ENCODE peak calls at places on chromosomes 4 and X, in nine cellular contexts. S is fibroblast of lung; D is esophagus squamous epithelium; Z is IMR-90; O is CD4-positive, alpha-beta T cell; W is aorta; B is endothelial cell of umbilical vein; U is tibial artery; L is dorsolateral prefrontal cortex. R is an unnamed sample. For H3K27me3, the result is how much of the 10 kb centered on the place peaks cover.

GRCh38 chrX:12709047-12709446 is 82.2 kb upstream of the PRPS2 start:
- DNase-seq in S (no peak), D (no peak), Z (no peak), O (no peak), W (no peak), B (no peak), U (no peak), L (no peak), R (no peak)

GRCh38 chr4:3652586-3652985 is 113.6 kb upstream of the ADRA2C start:
- DNase-seq in S (no peak), D (no peak), Z (no peak), O (no peak), W (no peak), B (no peak), U (no peak), L (no peak), R (no peak)

GRCh38 chr4:88583643-88584470 is 8.4 kb upstream of the HERC3 start:
- DNase-seq in S (no peak), D (no peak), Z (no peak), O (no peak), W (no peak), B (no peak), U (no peak), L (no peak), R (no peak)

GRCh38 chr4:10030946-10031662 is 9.8 kb upstream of the SLC2A9 start:
- DNase-seq in S (no peak), D (no peak), Z (no peak), O (no peak), W (no peak), B (no peak), U (no peak), L (no peak), R (no peak)

GRCh38 chrX:106933538-106933961 is 13.3 kb downstream of the CLDN2 start:
- DNase-seq in S (peak), D (no peak), Z (peak), O (no peak), W (no peak), B (peak), U (peak), L (no peak), R (no peak)

GRCh38 chr4:107546637-107547036 is 173.4 kb downstream of the PAPSS1 start:
- DNase-seq in S (no peak), D (no peak), Z (no peak), O (no peak), W (no peak), B (no peak), U (no peak), L (no peak), R (no peak)

GRCh38 chrX:129318375-129318774 is 204.9 kb downstream of the SMARCA1 start:
- DNase-seq in S (peak), D (no peak), Z (peak), O (no peak), W (no peak), B (peak), U (no peak), L (no peak), R (no peak)

GRCh38 chr4:76058888-76059426 is 15.6 kb upstream of the ART3 start:
- DNase-seq in S (no peak), D (no peak), Z (no peak), O (no peak), W (no peak), B (no peak), U (no peak), L (no peak), R (no peak)

GRCh38 chrX:118346258-118347094 is 570 bp downstream of the WDR44 start:
- DNase-seq in S (no peak), D (peak), Z (no peak), O (peak), W (peak), B (peak), U (peak), L (peak), R (no peak)

GRCh38 chr4:78552398-78553396 is 1.1 kb downstream of the ANXA3 start:
- DNase-seq in S (peak), D (no peak), Z (no peak), O (no peak), W (no peak), B (peak), U (no peak), L (no peak), R (no peak)

DNA sequence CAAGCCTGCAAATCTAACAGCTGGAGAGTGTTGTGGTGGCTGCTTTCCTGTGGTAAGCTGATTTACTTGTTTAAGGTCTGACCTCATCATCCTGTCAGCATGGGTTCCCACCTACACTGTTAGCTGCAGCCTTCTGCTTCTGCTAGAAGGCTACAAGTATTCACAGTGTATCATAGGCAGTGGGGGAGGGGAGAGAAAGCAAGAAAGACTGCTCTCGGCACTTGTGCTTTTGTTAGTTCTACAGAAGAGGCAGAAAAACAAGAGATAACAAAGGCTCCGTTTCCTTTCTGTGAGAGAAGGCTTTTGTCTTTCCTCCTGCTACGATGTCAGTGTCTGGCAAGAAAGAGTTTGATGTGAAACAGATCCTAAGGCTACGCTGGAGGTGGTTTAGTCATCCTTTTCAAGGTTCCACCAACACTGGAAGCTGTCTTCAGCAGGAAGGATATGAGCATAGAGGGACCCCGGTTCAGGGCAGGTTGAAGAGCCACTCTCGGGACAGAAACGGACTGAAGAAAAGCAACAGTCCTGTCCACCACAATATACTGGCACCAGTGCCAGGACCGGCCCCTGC is at the start of gene KLHL4:
- DNase-seq in S (peak), D (no peak), Z (peak), O (no peak), W (no peak), B (peak), U (no peak), L (peak), R (no peak)
- H3K27me3 ChIP-seq in S (under half), D (under half), Z (under half), O (under half), W (under half), B (under half), U (under half), L (under half), R (under half)

DNA sequence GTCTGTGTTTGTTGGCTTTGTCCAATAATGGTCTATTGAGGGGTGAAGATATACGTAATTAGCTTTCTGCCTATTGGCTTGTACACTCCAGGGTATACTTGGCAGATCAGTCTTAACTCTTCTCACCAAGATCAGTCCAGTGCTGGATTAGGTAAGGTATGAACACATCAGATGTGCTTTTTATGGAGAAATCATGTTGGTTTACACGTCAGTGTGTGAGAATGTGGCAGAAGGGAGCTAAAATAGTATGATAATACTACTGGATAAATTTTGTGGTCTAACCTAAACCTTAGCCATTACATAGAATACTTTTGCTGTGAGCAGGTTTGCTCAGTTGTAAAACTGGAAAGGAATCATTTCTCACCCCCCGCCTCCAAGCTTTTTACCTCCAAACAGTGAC is 4.2 kb downstream of the PDHA1 start:
- DNase-seq in S (peak), D (no peak), Z (peak), O (no peak), W (no peak), B (no peak), U (no peak), L (no peak), R (no peak)
- H3K27me3 ChIP-seq in S (under half), D (under half), Z (under half), O (under half), W (under half), B (under half), U (under half), L (under half), R (under half)

GRCh38 chr4:25954293-25954904 is 40.4 kb downstream of the SMIM20 start:
- DNase-seq in S (no peak), D (no peak), Z (no peak), O (no peak), W (no peak), B (no peak), U (no peak), L (no peak), R (no peak)

GRCh38 chr4:25956260-25956659 is 42.2 kb downstream of the SMIM20 start:
- DNase-seq in S (no peak), D (no peak), Z (no peak), O (no peak), W (no peak), B (no peak), U (no peak), L (peak), R (no peak)

GRCh38 chr4:25951390-25951952 is 37.5 kb downstream of the SMIM20 start:
- DNase-seq in S (no peak), D (no peak), Z (no peak), O (no peak), W (no peak), B (no peak), U (no peak), L (no peak), R (no peak)

GRCh38 chr4:25955705-25956104 is 41.7 kb downstream of the SMIM20 start:
- DNase-seq in S (no peak), D (no peak), Z (no peak), O (no peak), W (no peak), B (no peak), U (no peak), L (no peak), R (no peak)

GRCh38 chr4:25953740-25954139 is 39.7 kb downstream of the SMIM20 start:
- DNase-seq in S (peak), D (no peak), Z (peak), O (no peak), W (no peak), B (no peak), U (no peak), L (no peak), R (no peak)
- H3K27me3 ChIP-seq in S (under half), D (under half), Z (under half), O (under half), W (under half), B (under half), U (under half), L (under half), R (under half)

GRCh38 chrX:793216-793770 is 162.7 kb downstream of the SHOX start:
- DNase-seq in S (no peak), D (no peak), Z (no peak), O (no peak), W (no peak), B (no peak), U (no peak), L (no peak), R (no peak)
- H3K27me3 ChIP-seq in S (under half), D (under half), Z (under half), O (under half), W (under half), B (under half), U (under half), L (under half), R (under half)

DNA sequence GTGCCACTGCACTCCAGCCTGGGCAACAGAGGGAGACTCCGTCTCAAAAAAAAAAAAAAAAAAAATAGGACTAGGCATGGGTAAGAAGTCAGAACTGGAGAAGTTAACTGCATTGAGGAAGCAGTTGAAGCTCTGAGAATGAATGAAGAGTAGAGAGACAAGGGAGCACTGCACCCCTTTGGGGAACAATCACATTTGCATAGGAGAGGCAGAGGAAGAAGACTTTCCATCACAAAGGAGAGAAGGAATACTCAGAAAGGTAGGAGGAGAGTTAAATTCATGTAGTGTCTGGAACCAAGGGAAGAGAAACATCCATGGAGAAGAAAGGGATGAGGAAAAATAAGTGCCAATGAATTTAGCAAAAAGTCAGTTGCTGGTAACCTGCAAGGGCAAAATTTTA is 72.4 kb downstream of the GPC3 start:
- DNase-seq in S (no peak), D (no peak), Z (no peak), O (no peak), W (no peak), B (no peak), U (no peak), L (no peak), R (no peak)
- H3K27me3 ChIP-seq in S (under half), D (under half), Z (under half), O (under half), W (under half), B (under half), U (under half), L (under half), R (under half)